ENCODE peak calls at places on chromosomes 1 and 21, in ten cellular contexts. E, Y, T, A, F, H, M, X, B and W are unnamed samples.

GRCh38 chr1:204968946-204969345 is 74.1 kb upstream of the CNTN2 start:
- DNase-seq in M (no peak), Y (no peak), A (no peak), E (no peak), T (no peak), B (no peak), H (no peak), X (peak), F (no peak), W (no peak)

GRCh38 chr21:31075844-31076243 is 37.6 kb upstream of the KRTAP19-8 start:
- DNase-seq in F (no peak), H (no peak), B (no peak), T (no peak), Y (no peak), X (no peak), E (no peak), A (no peak), M (no peak), W (no peak)

GRCh38 chr1:165747632-165748452 is 20.8 kb downstream of the TMCO1 start:
- DNase-seq in F (no peak), M (no peak), B (no peak), T (no peak), E (peak), A (no peak), H (no peak), X (no peak), Y (no peak), W (no peak)

GRCh38 chr1:173107696-173108095 is 57.0 kb upstream of the TNFSF18 start:
- DNase-seq in T (no peak), E (no peak), A (no peak), M (no peak), H (no peak), B (no peak), F (no peak), X (no peak), Y (no peak), W (no peak)

GRCh38 chr1:15155760-15156743 is 2.5 kb downstream of the TMEM51 start:
- DNase-seq in M (no peak), H (no peak), T (no peak), X (peak), A (no peak), Y (peak), E (no peak), F (no peak), B (peak), W (no peak)

GRCh38 chr1:234909851-234910250 is 218.8 kb downstream of the TOMM20 start:
- DNase-seq in E (no peak), A (no peak), X (no peak), T (no peak), Y (no peak), F (no peak), M (no peak), H (no peak), B (no peak), W (no peak)

GRCh38 chr1:209646558-209646957 is 5.7 kb downstream of the LAMB3 start:
- DNase-seq in M (no peak), T (no peak), B (no peak), Y (no peak), H (no peak), E (no peak), X (no peak), A (no peak), F (peak), W (no peak)

GRCh38 chr1:15833069-15833679 is 14.3 kb upstream of the SPEN start:
- DNase-seq in A (peak), Y (peak), E (peak), F (peak), T (peak), X (no peak), H (no peak), B (no peak), M (no peak), W (peak)

GRCh38 chr1:168121314-168122029 is 15.3 kb downstream of the GPR161 start:
- DNase-seq in H (peak), F (no peak), X (peak), Y (no peak), E (peak), B (no peak), T (no peak), M (peak), A (no peak), W (peak)

GRCh38 chr1:146032613-146033219 is 11.2 kb upstream of the HJV start:
- DNase-seq in H (no peak), Y (peak), T (peak), B (no peak), M (no peak), A (peak), F (peak), E (no peak), X (peak), W (peak)

GRCh38 chr1:203207751-203208150 is 21.2 kb upstream of the CHI3L1 start:
- DNase-seq in M (no peak), Y (peak), T (no peak), E (no peak), A (no peak), B (no peak), H (no peak), X (no peak), F (no peak), W (no peak)

GRCh38 chr1:201109651-201110050 is 2.6 kb downstream of the CACNA1S start:
- DNase-seq in M (no peak), X (no peak), F (no peak), T (no peak), E (no peak), A (no peak), B (no peak), H (no peak), Y (no peak), W (no peak)

GRCh38 chr21:42522271-42522670 is 8.6 kb downstream of the SLC37A1 start:
- DNase-seq in F (no peak), T (no peak), M (no peak), E (no peak), H (no peak), A (no peak), X (no peak), B (no peak), Y (no peak), W (no peak)

GRCh38 chr1:19179597-19180271 is 30.3 kb downstream of the UBR4 start:
- DNase-seq in E (no peak), H (no peak), T (peak), X (no peak), F (peak), M (no peak), A (peak), Y (peak), B (no peak), W (peak)

GRCh38 chr1:118147542-118147941 is 37.5 kb downstream of the SPAG17 start:
- DNase-seq in X (no peak), Y (no peak), F (peak), A (no peak), H (peak), E (no peak), M (no peak), T (no peak), B (no peak), W (no peak)

GRCh38 chr1:231973840-231974239 is 347.2 kb downstream of the DISC1 start:
- DNase-seq in T (no peak), F (no peak), M (no peak), H (no peak), A (no peak), E (no peak), X (no peak), Y (no peak), B (no peak), W (no peak)